ENCODE peak calls at places on chromosome 18, in nine cellular contexts. One of them, this sample, is unnamed.

GRCh38 chr18:42446195-42446594 is 491.2 kb downstream of the PIK3C3 start:
- DNase-seq in stomach: no peak
- DNase-seq in AG04449: no peak
- DNase-seq in HuH-7: peak
- DNase-seq in NCI-H1105: no peak
- DNase-seq in T-helper 1 cell: no peak
- DNase-seq in GM04503: peak
- DNase-seq in globus pallidus: no peak
- DNase-seq in ACHN: peak
- DNase-seq in this sample: no peak

GRCh38 chr18:37403100-37403781 is 162.4 kb downstream of the CELF4 start:
- DNase-seq in stomach: no peak
- DNase-seq in AG04449: peak
- DNase-seq in HuH-7: no peak
- DNase-seq in NCI-H1105: no peak
- DNase-seq in T-helper 1 cell: no peak
- DNase-seq in GM04503: peak
- DNase-seq in globus pallidus: no peak
- DNase-seq in ACHN: peak
- DNase-seq in this sample: no peak

GRCh38 chr18:37565985-37566478 is 434 bp upstream of the CELF4 start:
- DNase-seq in stomach: peak
- DNase-seq in AG04449: no peak
- DNase-seq in HuH-7: no peak
- DNase-seq in NCI-H1105: peak
- DNase-seq in T-helper 1 cell: no peak
- DNase-seq in GM04503: no peak
- DNase-seq in globus pallidus: peak
- DNase-seq in ACHN: peak
- DNase-seq in this sample: peak

GRCh38 chr18:6624271-6624670 is 105.2 kb upstream of the ARHGAP28 start:
- DNase-seq in stomach: no peak
- DNase-seq in AG04449: no peak
- DNase-seq in HuH-7: no peak
- DNase-seq in NCI-H1105: no peak
- DNase-seq in T-helper 1 cell: no peak
- DNase-seq in GM04503: no peak
- DNase-seq in globus pallidus: no peak
- DNase-seq in ACHN: no peak
- DNase-seq in this sample: no peak

GRCh38 chr18:10304853-10305252 is 149.6 kb upstream of the APCDD1 start:
- DNase-seq in stomach: no peak
- DNase-seq in AG04449: no peak
- DNase-seq in HuH-7: no peak
- DNase-seq in NCI-H1105: no peak
- DNase-seq in T-helper 1 cell: no peak
- DNase-seq in GM04503: peak
- DNase-seq in globus pallidus: no peak
- DNase-seq in ACHN: no peak
- DNase-seq in this sample: no peak

GRCh38 chr18:23460285-23461273 is 7.5 kb downstream of the RIOK3 start:
- DNase-seq in stomach: no peak
- DNase-seq in AG04449: no peak
- DNase-seq in HuH-7: peak
- DNase-seq in NCI-H1105: no peak
- DNase-seq in T-helper 1 cell: no peak
- DNase-seq in GM04503: no peak
- DNase-seq in globus pallidus: no peak
- DNase-seq in ACHN: no peak
- DNase-seq in this sample: no peak

GRCh38 chr18:78549971-78550370 is 429.6 kb upstream of the SALL3 start:
- DNase-seq in stomach: no peak
- DNase-seq in AG04449: no peak
- DNase-seq in HuH-7: no peak
- DNase-seq in NCI-H1105: no peak
- DNase-seq in T-helper 1 cell: no peak
- DNase-seq in GM04503: no peak
- DNase-seq in globus pallidus: no peak
- DNase-seq in ACHN: no peak
- DNase-seq in this sample: no peak

GRCh38 chr18:30971338-30971956 is 71.1 kb downstream of the DSC3 start:
- DNase-seq in stomach: no peak
- DNase-seq in AG04449: no peak
- DNase-seq in HuH-7: no peak
- DNase-seq in NCI-H1105: peak
- DNase-seq in T-helper 1 cell: no peak
- DNase-seq in GM04503: no peak
- DNase-seq in globus pallidus: peak
- DNase-seq in ACHN: peak
- DNase-seq in this sample: peak

GRCh38 chr18:62338446-62339105 is 13.5 kb downstream of the TNFRSF11A start:
- DNase-seq in stomach: no peak
- DNase-seq in AG04449: no peak
- DNase-seq in HuH-7: no peak
- DNase-seq in NCI-H1105: no peak
- DNase-seq in T-helper 1 cell: no peak
- DNase-seq in GM04503: no peak
- DNase-seq in globus pallidus: no peak
- DNase-seq in ACHN: no peak
- DNase-seq in this sample: no peak

This sample was measured in pons.